ENCODE peak calls at places on chromosome 5, in ten cellular contexts. One of them, this sample, is unnamed.

GRCh38 chr5:15938961-15939360 is 240.6 kb downstream of the MARCHF11 start:
- DNase-seq in CD4-positive, alpha-beta memory T cell: no peak
- DNase-seq in esophagus squamous epithelium: no peak
- DNase-seq in A549: no peak
- DNase-seq in heart left ventricle: no peak
- DNase-seq in astrocyte: peak; percentile 95
- DNase-seq in HL-60: no peak
- DNase-seq in body of pancreas: no peak
- DNase-seq in endodermal cell: no peak
- DNase-seq in effector memory CD4-positive, alpha-beta T cell: no peak
- DNase-seq in this sample: no peak

GRCh38 chr5:27311544-27311943 is 273.2 kb upstream of the CDH9 start:
- DNase-seq in CD4-positive, alpha-beta memory T cell: no peak
- DNase-seq in esophagus squamous epithelium: no peak
- DNase-seq in A549: no peak
- DNase-seq in heart left ventricle: no peak
- DNase-seq in astrocyte: peak; percentile 50
- DNase-seq in HL-60: no peak
- DNase-seq in body of pancreas: no peak
- DNase-seq in endodermal cell: no peak
- DNase-seq in effector memory CD4-positive, alpha-beta T cell: no peak
- DNase-seq in this sample: no peak

GRCh38 chr5:54876-55569 is 36.9 kb upstream of the PLEKHG4B start:
- DNase-seq in CD4-positive, alpha-beta memory T cell: no peak
- DNase-seq in esophagus squamous epithelium: no peak
- DNase-seq in A549: no peak
- DNase-seq in heart left ventricle: no peak
- DNase-seq in astrocyte: no peak
- DNase-seq in HL-60: no peak
- DNase-seq in body of pancreas: no peak
- DNase-seq in endodermal cell: no peak
- DNase-seq in effector memory CD4-positive, alpha-beta T cell: no peak
- DNase-seq in this sample: no peak

GRCh38 chr5:80799041-80799440 is 144.3 kb upstream of the DHFR start:
- DNase-seq in CD4-positive, alpha-beta memory T cell: no peak
- DNase-seq in esophagus squamous epithelium: no peak
- DNase-seq in A549: no peak
- DNase-seq in heart left ventricle: no peak
- DNase-seq in astrocyte: peak; percentile 21
- DNase-seq in HL-60: no peak
- DNase-seq in body of pancreas: no peak
- DNase-seq in endodermal cell: no peak
- DNase-seq in effector memory CD4-positive, alpha-beta T cell: no peak
- DNase-seq in this sample: no peak

GRCh38 chr5:76371955-76372319 is 31.1 kb upstream of the IQGAP2 start:
- DNase-seq in CD4-positive, alpha-beta memory T cell: no peak
- DNase-seq in esophagus squamous epithelium: no peak
- DNase-seq in A549: no peak
- DNase-seq in heart left ventricle: no peak
- DNase-seq in astrocyte: peak; percentile 8
- DNase-seq in HL-60: no peak
- DNase-seq in body of pancreas: peak; percentile 56
- DNase-seq in endodermal cell: no peak
- DNase-seq in effector memory CD4-positive, alpha-beta T cell: no peak
- DNase-seq in this sample: no peak

GRCh38 chr5:158456756-158457155 is 597.8 kb upstream of the CLINT1 start:
- DNase-seq in CD4-positive, alpha-beta memory T cell: no peak
- DNase-seq in esophagus squamous epithelium: no peak
- DNase-seq in A549: peak; percentile 7
- DNase-seq in heart left ventricle: peak; percentile 23
- DNase-seq in astrocyte: peak; percentile 95
- DNase-seq in HL-60: peak; percentile 28
- DNase-seq in body of pancreas: no peak
- DNase-seq in endodermal cell: no peak
- DNase-seq in effector memory CD4-positive, alpha-beta T cell: no peak
- DNase-seq in this sample: no peak

GRCh38 chr5:73826761-73827450 is 200.9 kb downstream of the ARHGEF28 start:
- DNase-seq in CD4-positive, alpha-beta memory T cell: no peak
- DNase-seq in esophagus squamous epithelium: no peak
- DNase-seq in A549: peak; percentile 71
- DNase-seq in heart left ventricle: no peak
- DNase-seq in astrocyte: peak; percentile 61
- DNase-seq in HL-60: no peak
- DNase-seq in body of pancreas: peak; percentile 14
- DNase-seq in endodermal cell: no peak
- DNase-seq in effector memory CD4-positive, alpha-beta T cell: no peak
- DNase-seq in this sample: no peak

GRCh38 chr5:374631-375335 is 53.3 kb downstream of the AHRR start:
- DNase-seq in CD4-positive, alpha-beta memory T cell: no peak
- DNase-seq in esophagus squamous epithelium: no peak
- DNase-seq in A549: no peak
- DNase-seq in heart left ventricle: no peak
- DNase-seq in astrocyte: no peak
- DNase-seq in HL-60: no peak
- DNase-seq in body of pancreas: peak; percentile 0
- DNase-seq in endodermal cell: peak; percentile 45
- DNase-seq in effector memory CD4-positive, alpha-beta T cell: no peak
- DNase-seq in this sample: peak; percentile 53

GRCh38 chr5:57824047-57824446 is 341.4 kb upstream of the ACTBL2 start:
- DNase-seq in CD4-positive, alpha-beta memory T cell: no peak
- DNase-seq in esophagus squamous epithelium: no peak
- DNase-seq in A549: peak; percentile 31
- DNase-seq in heart left ventricle: no peak
- DNase-seq in astrocyte: peak; percentile 99
- DNase-seq in HL-60: no peak
- DNase-seq in body of pancreas: no peak
- DNase-seq in endodermal cell: no peak
- DNase-seq in effector memory CD4-positive, alpha-beta T cell: no peak
- DNase-seq in this sample: no peak

GRCh38 chr5:141094481-141095262 is at the start of gene PCDHB2:
- DNase-seq in CD4-positive, alpha-beta memory T cell: no peak
- DNase-seq in esophagus squamous epithelium: no peak
- DNase-seq in A549: peak; percentile 86
- DNase-seq in heart left ventricle: peak; percentile 71
- DNase-seq in astrocyte: peak; percentile 1
- DNase-seq in HL-60: no peak
- DNase-seq in body of pancreas: peak; percentile 23
- DNase-seq in endodermal cell: peak; percentile 91
- DNase-seq in effector memory CD4-positive, alpha-beta T cell: no peak
- DNase-seq in this sample: no peak

GRCh38 chr5:105132578-105132977 is 1570.0 kb upstream of the NUDT12 start:
- DNase-seq in CD4-positive, alpha-beta memory T cell: no peak
- DNase-seq in esophagus squamous epithelium: no peak
- DNase-seq in A549: no peak
- DNase-seq in heart left ventricle: no peak
- DNase-seq in astrocyte: no peak
- DNase-seq in HL-60: no peak
- DNase-seq in body of pancreas: no peak
- DNase-seq in endodermal cell: no peak
- DNase-seq in effector memory CD4-positive, alpha-beta T cell: no peak
- DNase-seq in this sample: no peak

GRCh38 chr5:127072861-127073846 is at the start of gene C5orf63:
- DNase-seq in CD4-positive, alpha-beta memory T cell: peak; percentile 59
- DNase-seq in esophagus squamous epithelium: no peak
- DNase-seq in A549: peak; percentile 58
- DNase-seq in heart left ventricle: peak; percentile 67
- DNase-seq in astrocyte: peak; percentile 29
- DNase-seq in HL-60: peak; percentile 35
- DNase-seq in body of pancreas: peak; percentile 64
- DNase-seq in endodermal cell: peak; percentile 65
- DNase-seq in effector memory CD4-positive, alpha-beta T cell: peak; percentile 47
- DNase-seq in this sample: peak; percentile 68

GRCh38 chr5:11452854-11453253 is 451.4 kb downstream of the CTNND2 start:
- DNase-seq in CD4-positive, alpha-beta memory T cell: no peak
- DNase-seq in esophagus squamous epithelium: no peak
- DNase-seq in A549: no peak
- DNase-seq in heart left ventricle: no peak
- DNase-seq in astrocyte: no peak
- DNase-seq in HL-60: no peak
- DNase-seq in body of pancreas: no peak
- DNase-seq in endodermal cell: no peak
- DNase-seq in effector memory CD4-positive, alpha-beta T cell: no peak
- DNase-seq in this sample: no peak

GRCh38 chr5:81335946-81336345 is 34.6 kb downstream of the ZCCHC9 start:
- DNase-seq in CD4-positive, alpha-beta memory T cell: no peak
- DNase-seq in esophagus squamous epithelium: no peak
- DNase-seq in A549: no peak
- DNase-seq in heart left ventricle: no peak
- DNase-seq in astrocyte: no peak
- DNase-seq in HL-60: no peak
- DNase-seq in body of pancreas: no peak
- DNase-seq in endodermal cell: no peak
- DNase-seq in effector memory CD4-positive, alpha-beta T cell: no peak
- DNase-seq in this sample: no peak

GRCh38 chr5:177432143-177432904 is 5.8 kb downstream of the GRK6 start:
- DNase-seq in CD4-positive, alpha-beta memory T cell: no peak
- DNase-seq in esophagus squamous epithelium: no peak
- DNase-seq in A549: no peak
- DNase-seq in heart left ventricle: peak; percentile 66
- DNase-seq in astrocyte: no peak
- DNase-seq in HL-60: no peak
- DNase-seq in body of pancreas: no peak
- DNase-seq in endodermal cell: no peak
- DNase-seq in effector memory CD4-positive, alpha-beta T cell: no peak
- DNase-seq in this sample: peak; percentile 71

DNA sequence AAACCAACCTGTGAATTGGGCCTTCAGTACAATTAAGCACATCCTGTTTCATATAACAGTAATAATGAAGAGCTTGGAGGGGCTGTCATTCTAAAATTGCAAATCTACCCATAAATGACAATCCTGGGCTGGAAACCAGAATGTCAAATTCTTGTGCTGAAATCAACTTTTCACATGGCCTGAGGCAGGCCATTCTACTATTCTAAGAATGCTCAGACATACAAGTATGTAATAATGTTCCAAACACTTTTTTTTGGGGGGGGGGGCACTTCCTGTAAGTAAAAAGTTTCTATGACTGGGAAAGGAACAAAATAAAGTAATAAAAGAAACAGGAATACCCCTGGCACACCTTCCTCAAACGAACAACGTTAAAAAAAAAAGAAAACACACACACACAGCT is 1.5 kb downstream of the ETF1 start:
- DNase-seq in CD4-positive, alpha-beta memory T cell: no peak
- DNase-seq in esophagus squamous epithelium: no peak
- DNase-seq in A549: no peak
- DNase-seq in heart left ventricle: no peak
- DNase-seq in astrocyte: no peak
- DNase-seq in HL-60: no peak
- DNase-seq in body of pancreas: no peak
- DNase-seq in endodermal cell: no peak
- DNase-seq in effector memory CD4-positive, alpha-beta T cell: no peak
- DNase-seq in this sample: no peak
- H3K27ac ChIP-seq in CD4-positive, alpha-beta memory T cell: peak overlapping the region; percentile 100
- H3K27ac ChIP-seq in esophagus squamous epithelium: peak overlapping the region; percentile 93
- H3K27ac ChIP-seq in A549: peak overlapping the region; percentile 93
- H3K27ac ChIP-seq in heart left ventricle: no peak overlapping the region
- H3K27ac ChIP-seq in astrocyte: peak overlapping the region; percentile 98
- H3K27ac ChIP-seq in HL-60: peak overlapping the region; percentile 100
- H3K27ac ChIP-seq in body of pancreas: no peak overlapping the region
- H3K27ac ChIP-seq in endodermal cell: no peak overlapping the region
- H3K27ac ChIP-seq in effector memory CD4-positive, alpha-beta T cell: peak overlapping the region; percentile 98
- H3K27ac ChIP-seq in this sample: peak overlapping the region; percentile 100

GRCh38 chr5:149932445-149933350 is 11.9 kb downstream of the PDE6A start:
- DNase-seq in CD4-positive, alpha-beta memory T cell: no peak
- DNase-seq in esophagus squamous epithelium: no peak
- DNase-seq in A549: peak; percentile 69
- DNase-seq in heart left ventricle: no peak
- DNase-seq in astrocyte: no peak
- DNase-seq in HL-60: no peak
- DNase-seq in body of pancreas: peak; percentile 13
- DNase-seq in endodermal cell: peak; percentile 84
- DNase-seq in effector memory CD4-positive, alpha-beta T cell: no peak
- DNase-seq in this sample: no peak
- H3K27ac ChIP-seq in CD4-positive, alpha-beta memory T cell: no peak overlapping the region
- H3K27ac ChIP-seq in esophagus squamous epithelium: no peak overlapping the region
- H3K27ac ChIP-seq in A549: peak overlapping the region; percentile 88
- H3K27ac ChIP-seq in heart left ventricle: no peak overlapping the region
- H3K27ac ChIP-seq in astrocyte: no peak overlapping the region
- H3K27ac ChIP-seq in HL-60: no peak overlapping the region
- H3K27ac ChIP-seq in body of pancreas: no peak overlapping the region
- H3K27ac ChIP-seq in endodermal cell: no peak overlapping the region
- H3K27ac ChIP-seq in effector memory CD4-positive, alpha-beta T cell: no peak overlapping the region
- H3K27ac ChIP-seq in this sample: no peak overlapping the region

GRCh38 chr5:39267185-39267584 is 47.8 kb upstream of the FYB1 start:
- DNase-seq in CD4-positive, alpha-beta memory T cell: no peak
- DNase-seq in esophagus squamous epithelium: no peak
- DNase-seq in A549: no peak
- DNase-seq in heart left ventricle: no peak
- DNase-seq in astrocyte: no peak
- DNase-seq in HL-60: no peak
- DNase-seq in body of pancreas: no peak
- DNase-seq in endodermal cell: no peak
- DNase-seq in effector memory CD4-positive, alpha-beta T cell: no peak
- DNase-seq in this sample: no peak

GRCh38 chr5:39273314-39273954 is 54.1 kb upstream of the FYB1 start:
- DNase-seq in CD4-positive, alpha-beta memory T cell: peak; percentile 54
- DNase-seq in esophagus squamous epithelium: no peak
- DNase-seq in A549: no peak
- DNase-seq in heart left ventricle: no peak
- DNase-seq in astrocyte: no peak
- DNase-seq in HL-60: no peak
- DNase-seq in body of pancreas: no peak
- DNase-seq in endodermal cell: no peak
- DNase-seq in effector memory CD4-positive, alpha-beta T cell: no peak
- DNase-seq in this sample: no peak

GRCh38 chr5:39274388-39275085 is 55.2 kb upstream of the FYB1 start:
- DNase-seq in CD4-positive, alpha-beta memory T cell: peak; percentile 53
- DNase-seq in esophagus squamous epithelium: no peak
- DNase-seq in A549: no peak
- DNase-seq in heart left ventricle: no peak
- DNase-seq in astrocyte: no peak
- DNase-seq in HL-60: no peak
- DNase-seq in body of pancreas: no peak
- DNase-seq in endodermal cell: no peak
- DNase-seq in effector memory CD4-positive, alpha-beta T cell: no peak
- DNase-seq in this sample: no peak

GRCh38 chr5:39266442-39266841 is 47.1 kb upstream of the FYB1 start:
- DNase-seq in CD4-positive, alpha-beta memory T cell: no peak
- DNase-seq in esophagus squamous epithelium: no peak
- DNase-seq in A549: peak; percentile 23
- DNase-seq in heart left ventricle: no peak
- DNase-seq in astrocyte: no peak
- DNase-seq in HL-60: no peak
- DNase-seq in body of pancreas: no peak
- DNase-seq in endodermal cell: no peak
- DNase-seq in effector memory CD4-positive, alpha-beta T cell: no peak
- DNase-seq in this sample: no peak

GRCh38 chr5:39270172-39270848 is 50.9 kb upstream of the FYB1 start:
- DNase-seq in CD4-positive, alpha-beta memory T cell: no peak
- DNase-seq in esophagus squamous epithelium: no peak
- DNase-seq in A549: no peak
- DNase-seq in heart left ventricle: no peak
- DNase-seq in astrocyte: no peak
- DNase-seq in HL-60: no peak
- DNase-seq in body of pancreas: no peak
- DNase-seq in endodermal cell: no peak
- DNase-seq in effector memory CD4-positive, alpha-beta T cell: no peak
- DNase-seq in this sample: no peak
- H3K27ac ChIP-seq in CD4-positive, alpha-beta memory T cell: no peak overlapping the region
- H3K27ac ChIP-seq in esophagus squamous epithelium: no peak overlapping the region
- H3K27ac ChIP-seq in A549: no peak overlapping the region
- H3K27ac ChIP-seq in heart left ventricle: no peak overlapping the region
- H3K27ac ChIP-seq in astrocyte: no peak overlapping the region
- H3K27ac ChIP-seq in HL-60: peak overlapping the region; percentile 94
- H3K27ac ChIP-seq in body of pancreas: no peak overlapping the region
- H3K27ac ChIP-seq in endodermal cell: no peak overlapping the region
- H3K27ac ChIP-seq in effector memory CD4-positive, alpha-beta T cell: no peak overlapping the region
- H3K27ac ChIP-seq in this sample: no peak overlapping the region

GRCh38 chr5:41193462-41194166 is 19.7 kb downstream of the C6 start:
- DNase-seq in CD4-positive, alpha-beta memory T cell: no peak
- DNase-seq in esophagus squamous epithelium: peak; percentile 32
- DNase-seq in A549: peak; percentile 21
- DNase-seq in heart left ventricle: peak; percentile 99
- DNase-seq in astrocyte: peak; percentile 88
- DNase-seq in HL-60: no peak
- DNase-seq in body of pancreas: peak; percentile 99
- DNase-seq in endodermal cell: no peak
- DNase-seq in effector memory CD4-positive, alpha-beta T cell: no peak
- DNase-seq in this sample: peak; percentile 98
- H3K27ac ChIP-seq in CD4-positive, alpha-beta memory T cell: no peak overlapping the region
- H3K27ac ChIP-seq in esophagus squamous epithelium: no peak overlapping the region
- H3K27ac ChIP-seq in A549: no peak overlapping the region
- H3K27ac ChIP-seq in heart left ventricle: peak overlapping the region; percentile 76
- H3K27ac ChIP-seq in astrocyte: peak overlapping the region; percentile 8
- H3K27ac ChIP-seq in HL-60: no peak overlapping the region
- H3K27ac ChIP-seq in body of pancreas: no peak overlapping the region
- H3K27ac ChIP-seq in endodermal cell: no peak overlapping the region
- H3K27ac ChIP-seq in effector memory CD4-positive, alpha-beta T cell: no peak overlapping the region
- H3K27ac ChIP-seq in this sample: peak overlapping the region; percentile 47

This sample was measured in sigmoid colon.